ENCODE peak calls at places on chromosomes 16 and 17, in five cellular contexts. S is stimulated activated effector memory CD8-positive, alpha-beta T cell treated with anti-CD3 and anti-CD28 coated beads, Interleukin-12 subunit alpha, Interleukin-12 subunit beta, amount 100 ng/mL, for 72 hours; T is naive thymus-derived CD4-positive, alpha-beta T cell; F is RWPE1; L is stimulated activated CD4-positive, alpha-beta T cell treated with anti-CD3 and anti-CD28 coated beads, Interleukin-1b, Interleukin-23, amount 100 ng/mL, for 24 hours. X is an unnamed sample.

GRCh38 chr16:50202926-50203624 is 50.0 kb downstream of the TENT4B start:
- DNase-seq in F (peak), S (no peak), T (no peak), L (no peak), X (no peak)

GRCh38 chr17:41334899-41335298 is 15.7 kb downstream of the KRT33A start:
- DNase-seq in T (no peak), L (no peak), S (peak), F (no peak), X (no peak)

GRCh38 chr17:82495844-82496528 is 23.5 kb upstream of the FOXK2 start:
- DNase-seq in F (peak), S (no peak), L (no peak), T (no peak), X (no peak)

GRCh38 chr17:60601443-60602384 is 1.7 kb downstream of the PPM1D start:
- DNase-seq in F (peak), L (no peak), T (peak), S (peak), X (peak)

GRCh38 chr16:74888227-74888862 is 96.6 kb downstream of the WDR59 start:
- DNase-seq in S (no peak), L (no peak), F (no peak), T (no peak), X (no peak)

GRCh38 chr16:4323071-4323844 is 7.4 kb downstream of the GLIS2 start:
- DNase-seq in F (peak), S (no peak), L (no peak), T (no peak), X (no peak)

GRCh38 chr17:36591434-36592315 is at the start of gene DHRS11:
- DNase-seq in T (peak), S (peak), F (peak), L (peak), X (peak)

GRCh38 chr16:58105619-58106018 is 23.6 kb downstream of the CFAP20 start:
- DNase-seq in T (no peak), F (no peak), S (no peak), L (no peak), X (no peak)

GRCh38 chr16:25256821-25257503 is 683 bp downstream of the ZKSCAN2 start:
- DNase-seq in T (no peak), S (peak), F (peak), L (no peak), X (peak)

GRCh38 chr16:85696761-85697160 is 8.0 kb upstream of the GINS2 start:
- DNase-seq in L (no peak), F (peak), T (no peak), S (no peak), X (no peak)

GRCh38 chr16:58125781-58126335 is 3.3 kb downstream of the CFAP20 start:
- DNase-seq in S (no peak), T (no peak), L (no peak), F (no peak), X (no peak)

GRCh38 chr17:9766970-9767369 is 24.4 kb downstream of the DHRS7C start:
- DNase-seq in L (no peak), S (no peak), F (no peak), T (no peak), X (no peak)

GRCh38 chr16:84650062-84650991 is 2.0 kb downstream of the KLHL36 start:
- DNase-seq in L (no peak), S (no peak), T (no peak), F (peak), X (no peak)

GRCh38 chr16:22220714-22221113 is 14.6 kb downstream of the EEF2K start:
- DNase-seq in T (no peak), S (no peak), F (no peak), L (no peak), X (no peak)

GRCh38 chr16:1372292-1372950 is 20.7 kb downstream of the GNPTG start:
- DNase-seq in S (no peak), F (no peak), L (no peak), T (no peak), X (no peak)

GRCh38 chr17:29108806-29109476 is 66.0 kb downstream of the PIPOX start:
- DNase-seq in L (no peak), S (no peak), F (no peak), T (no peak), X (no peak)

GRCh38 chr16:74723224-74723623 is 22.6 kb upstream of the MLKL start:
- DNase-seq in F (no peak), T (no peak), S (no peak), L (no peak), X (no peak)

GRCh38 chr17:39105705-39106104 is 45.7 kb downstream of the PLXDC1 start:
- DNase-seq in F (no peak), S (no peak), L (no peak), T (no peak), X (no peak)

GRCh38 chr17:74497471-74497870 is 31.0 kb downstream of the CD300A start:
- DNase-seq in T (no peak), S (no peak), L (no peak), F (no peak), X (no peak)

GRCh38 chr16:78894872-78895271 is 705.7 kb downstream of the MAF start:
- DNase-seq in F (no peak), T (no peak), S (no peak), L (no peak), X (no peak)

X was measured in memory B cell.